ENCODE peak calls at places on chromosomes 7 and 10, in ten cellular contexts. H is ureter; I is hypothalamus; W is cardiac fibroblast; T is neural crest cell; B is stimulated activated CD8-positive, alpha-beta memory T cell treated with anti-CD3 and anti-CD28 coated beads, Interleukin-7, amount 100 ng/mL, for 24 hours; F is T-helper 9 cell; A is activated naive CD4-positive, alpha-beta T cell treated with anti-CD3 and anti-CD28 coated beads for 36 hours; Y is substantia nigra; S is LNCaP clone FGC. Z is an unnamed sample.

GRCh38 chr10:88728107-88728763 is 22.2 kb downstream of the LIPK start:
- DNase-seq in I (no peak), F (no peak), Y (no peak), S (no peak), T (peak), A (peak), H (no peak), B (peak), W (peak), Z (no peak)

GRCh38 chr10:12729885-12730284 is 271.6 kb downstream of the CCDC3 start:
- DNase-seq in B (no peak), H (no peak), W (no peak), S (no peak), I (no peak), F (no peak), T (peak), A (peak), Y (no peak), Z (no peak)

GRCh38 chr10:1522237-1522636 is 215.1 kb downstream of the ADARB2 start:
- DNase-seq in B (no peak), A (no peak), I (no peak), W (no peak), H (no peak), T (no peak), F (no peak), Y (no peak), S (no peak), Z (no peak)

GRCh38 chr10:79884006-79884405 is 57.5 kb downstream of the NUTM2E start:
- DNase-seq in F (no peak), I (no peak), A (no peak), Y (no peak), H (no peak), B (no peak), T (no peak), W (peak), S (no peak), Z (no peak)

GRCh38 chr10:87760195-87760905 is 57.7 kb downstream of the ATAD1 start:
- DNase-seq in Y (no peak), H (no peak), B (no peak), S (no peak), F (no peak), I (no peak), T (no peak), A (peak), W (no peak), Z (no peak)

GRCh38 chr10:43681226-43681625 is 32.5 kb upstream of the ZNF32 start:
- DNase-seq in F (no peak), A (no peak), I (no peak), T (no peak), B (no peak), W (no peak), S (no peak), Y (no peak), H (no peak), Z (no peak)

GRCh38 chr10:128296608-128297007 is 170.4 kb upstream of the MKI67 start:
- DNase-seq in B (no peak), T (no peak), S (no peak), H (no peak), Y (no peak), W (no peak), A (no peak), I (no peak), F (no peak), Z (no peak)

GRCh38 chr10:71124921-71125748 is 87.2 kb upstream of the UNC5B start:
- DNase-seq in F (no peak), S (no peak), W (no peak), I (no peak), Y (no peak), B (no peak), A (no peak), T (no peak), H (peak), Z (no peak)

GRCh38 chr7:112556633-112557032 is 75.8 kb downstream of the LSMEM1 start:
- DNase-seq in T (no peak), H (no peak), Y (no peak), A (peak), I (no peak), F (no peak), B (no peak), S (no peak), W (no peak), Z (no peak)

GRCh38 chr10:5658871-5659618 is 7.3 kb downstream of the ASB13 start:
- DNase-seq in B (no peak), A (no peak), W (no peak), Y (no peak), H (no peak), F (no peak), T (no peak), I (no peak), S (no peak), Z (no peak)

GRCh38 chr10:104582604-104582951 is 58.5 kb upstream of the SORCS3 start:
- DNase-seq in B (no peak), I (no peak), S (no peak), W (no peak), Y (no peak), H (no peak), A (peak), F (no peak), T (no peak), Z (peak)

GRCh38 chr7:17234398-17235021 is 63.9 kb upstream of the AHR start:
- DNase-seq in F (peak), Y (no peak), I (no peak), B (no peak), A (peak), S (no peak), W (peak), T (no peak), H (peak), Z (peak)

GRCh38 chr7:86925221-86925620 is 134.2 kb downstream of the ELAPOR2 start:
- DNase-seq in A (no peak), W (no peak), T (no peak), H (no peak), B (no peak), S (no peak), Y (no peak), F (no peak), I (no peak), Z (no peak)

GRCh38 chr10:78063236-78063635 is 29.6 kb downstream of the RPS24 start:
- DNase-seq in Y (no peak), F (no peak), W (no peak), I (no peak), H (no peak), S (no peak), B (no peak), T (no peak), A (no peak), Z (no peak)

GRCh38 chr7:107355616-107356015 is 114.2 kb upstream of the GPR22 start:
- DNase-seq in T (no peak), W (no peak), I (no peak), F (no peak), A (no peak), Y (no peak), S (no peak), B (no peak), H (no peak), Z (no peak)

GRCh38 chr7:17932770-17933169 is 7.5 kb downstream of the SNX13 start:
- DNase-seq in A (no peak), T (no peak), B (no peak), S (no peak), H (no peak), I (no peak), F (no peak), Y (no peak), W (no peak), Z (no peak)

GRCh38 chr10:74882427-74882826 is 56.0 kb downstream of the KAT6B start:
- DNase-seq in F (no peak), H (no peak), B (no peak), Y (no peak), S (no peak), T (no peak), W (peak), I (no peak), A (no peak), Z (no peak)